ENCODE peak calls at places on chromosomes 2 and 18, in five cellular contexts. M, N, D, K and W are unnamed samples.

GRCh38 chr18:45090526-45091140 is 409.9 kb downstream of the SETBP1 start:
- DNase-seq in D (no peak), N (no peak), M (no peak), K (no peak), W (no peak)

GRCh38 chr2:240997856-240998705 is at the start of gene SNED1:
- DNase-seq in M (peak), D (peak), K (peak), N (peak), W (peak)

GRCh38 chr2:188032306-188032705 is 259.4 kb upstream of the GULP1 start:
- DNase-seq in K (no peak), M (no peak), N (no peak), D (no peak), W (no peak)

GRCh38 chr2:102033028-102033749 is 41.4 kb downstream of the IL1R2 start:
- DNase-seq in D (no peak), N (peak), M (peak), K (peak), W (no peak)

GRCh38 chr18:54532962-54533361 is 58.1 kb upstream of the DYNAP start:
- DNase-seq in M (no peak), D (no peak), K (no peak), N (no peak), W (no peak)

GRCh38 chr2:6828299-6828584 is 37.5 kb downstream of the CMPK2 start:
- DNase-seq in N (peak), D (peak), K (no peak), M (no peak), W (no peak)

GRCh38 chr2:149561309-149561926 is 26.2 kb downstream of the MMADHC start:
- DNase-seq in N (no peak), K (no peak), D (peak), M (peak), W (no peak)

GRCh38 chr2:134558208-134558890 is 160.5 kb downstream of the TMEM163 start:
- DNase-seq in M (no peak), N (no peak), K (no peak), D (no peak), W (no peak)

GRCh38 chr18:61643884-61644647 is 248.7 kb downstream of the RNF152 start:
- DNase-seq in M (no peak), K (no peak), D (no peak), N (no peak), W (no peak)

GRCh38 chr2:165432234-165432966 is 37.1 kb upstream of the CSRNP3 start:
- DNase-seq in N (no peak), D (no peak), K (no peak), M (no peak), W (no peak)

GRCh38 chr2:74740395-74741075 is 86.5 kb downstream of the SEMA4F start:
- DNase-seq in N (peak), M (peak), D (peak), K (peak), W (peak)

GRCh38 chr18:39199231-39199855 is 1633.7 kb upstream of the CELF4 start:
- DNase-seq in N (peak), M (no peak), D (no peak), K (no peak), W (no peak)

GRCh38 chr2:57965961-57966360 is 80.6 kb upstream of the VRK2 start:
- DNase-seq in K (no peak), N (no peak), M (no peak), D (no peak), W (no peak)

GRCh38 chr2:46878886-46879285 is 36.7 kb downstream of the MCFD2 start:
- DNase-seq in D (no peak), M (no peak), K (no peak), N (peak), W (peak)

GRCh38 chr2:128520340-128520739 is 201.7 kb upstream of the HS6ST1 start:
- DNase-seq in D (no peak), K (no peak), N (no peak), M (peak), W (no peak)

GRCh38 chr18:61203151-61203550 is 130.1 kb upstream of the CDH20 start:
- DNase-seq in M (no peak), D (no peak), K (no peak), N (peak), W (no peak)

GRCh38 chr2:68734688-68735525 is at the start of gene ARHGAP25:
- DNase-seq in N (no peak), D (peak), M (no peak), K (no peak), W (no peak)

GRCh38 chr2:137190411-137191190 is 425.3 kb downstream of the THSD7B start:
- DNase-seq in K (no peak), N (no peak), M (no peak), D (no peak), W (no peak)

GRCh38 chr2:38751847-38752410 is 768 bp upstream of the SRSF7 start:
- DNase-seq in D (no peak), N (peak), M (no peak), K (no peak), W (no peak)

GRCh38 chr18:59211629-59212028 is 8.3 kb upstream of the GRP start:
- DNase-seq in M (no peak), K (no peak), N (no peak), D (no peak), W (no peak)

DNA sequence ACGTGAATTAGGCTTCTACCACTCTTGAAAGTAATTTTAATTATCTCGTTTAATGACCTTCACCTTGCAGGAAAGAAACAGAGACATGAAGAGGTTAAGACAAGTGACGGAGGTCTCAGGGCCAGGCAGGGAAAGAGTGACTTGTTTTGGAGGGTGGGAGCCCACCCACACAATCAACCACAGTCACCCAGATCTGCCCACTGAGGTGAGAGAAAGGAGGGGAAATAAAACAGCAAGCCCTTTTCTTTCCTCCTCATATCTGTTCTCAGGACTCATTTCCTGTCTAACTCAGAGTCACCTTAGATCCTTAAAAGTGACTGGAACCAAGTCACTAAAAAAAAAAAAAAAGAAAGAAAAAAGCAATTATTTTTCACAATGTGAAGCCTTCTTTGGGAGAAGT is 26.8 kb downstream of the ATP8B1 start:
- DNase-seq in K (no peak), N (no peak), D (no peak), M (no peak), W (no peak)
- H3K27ac ChIP-seq in K (no peak), N (no peak), D (peak), M (peak), W (peak)

GRCh38 chr2:43778233-43778632 is 4.4 kb downstream of the DYNC2LI1 start:
- DNase-seq in N (no peak), D (no peak), M (no peak), K (no peak), W (no peak)

GRCh38 chr2:43776317-43776716 is 2.5 kb downstream of the DYNC2LI1 start:
- DNase-seq in M (no peak), N (no peak), D (no peak), K (no peak), W (no peak)

GRCh38 chr2:43774617-43775016 is 778 bp downstream of the DYNC2LI1 start:
- DNase-seq in M (peak), D (peak), N (no peak), K (no peak), W (no peak)

GRCh38 chr2:43777306-43777926 is 3.6 kb downstream of the DYNC2LI1 start:
- DNase-seq in D (no peak), K (no peak), N (no peak), M (no peak), W (no peak)

GRCh38 chr2:43773876-43774613 is at the start of gene DYNC2LI1:
- DNase-seq in N (peak), K (peak), D (peak), M (peak), W (peak)
- H3K27ac ChIP-seq in N (peak), K (peak), D (peak), M (peak), W (peak)

DNA sequence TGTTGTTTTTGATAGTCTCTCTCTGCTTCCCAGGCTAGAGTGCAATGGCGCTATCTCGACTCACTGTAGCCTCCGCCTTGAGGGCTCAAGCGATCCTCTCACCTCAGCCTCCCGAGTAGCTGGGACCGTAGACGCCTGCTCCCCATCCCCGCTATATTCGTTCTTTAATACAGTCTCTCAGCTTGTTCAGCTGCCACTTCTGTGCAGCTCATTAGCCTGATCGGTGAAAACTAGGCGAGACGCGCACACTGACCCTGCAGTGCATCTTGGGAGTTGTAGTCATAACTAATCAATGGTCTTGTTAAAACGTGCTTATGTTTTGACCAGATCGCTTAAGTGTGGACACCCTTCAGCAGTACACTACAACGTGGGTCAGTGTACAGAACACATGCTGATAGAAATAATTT is 1.2 kb upstream of the PPP4R3B start:
- DNase-seq in K (peak), D (peak), M (peak), N (peak), W (peak)
- H3K27ac ChIP-seq in K (peak), D (peak), M (peak), N (peak), W (peak)

GRCh38 chr2:3223080-3223923 is 154.3 kb downstream of the EIPR1 start:
- DNase-seq in N (peak), M (peak), K (no peak), D (no peak), W (no peak)

GRCh38 chr2:3224681-3225080 is 152.9 kb downstream of the EIPR1 start:
- DNase-seq in N (no peak), M (no peak), K (no peak), D (no peak), W (no peak)

GRCh38 chr2:3219536-3219935 is 158.1 kb downstream of the EIPR1 start:
- DNase-seq in M (no peak), K (no peak), D (no peak), N (no peak), W (no peak)

GRCh38 chr2:3217646-3218045 is 160.0 kb downstream of the EIPR1 start:
- DNase-seq in K (no peak), D (no peak), M (no peak), N (no peak), W (no peak)

GRCh38 chr2:3222636-3223035 is 155.0 kb downstream of the EIPR1 start:
- DNase-seq in D (peak), M (no peak), K (no peak), N (peak), W (no peak)
- H3K27ac ChIP-seq in D (peak), M (no peak), K (no peak), N (no peak), W (no peak)

DNA sequence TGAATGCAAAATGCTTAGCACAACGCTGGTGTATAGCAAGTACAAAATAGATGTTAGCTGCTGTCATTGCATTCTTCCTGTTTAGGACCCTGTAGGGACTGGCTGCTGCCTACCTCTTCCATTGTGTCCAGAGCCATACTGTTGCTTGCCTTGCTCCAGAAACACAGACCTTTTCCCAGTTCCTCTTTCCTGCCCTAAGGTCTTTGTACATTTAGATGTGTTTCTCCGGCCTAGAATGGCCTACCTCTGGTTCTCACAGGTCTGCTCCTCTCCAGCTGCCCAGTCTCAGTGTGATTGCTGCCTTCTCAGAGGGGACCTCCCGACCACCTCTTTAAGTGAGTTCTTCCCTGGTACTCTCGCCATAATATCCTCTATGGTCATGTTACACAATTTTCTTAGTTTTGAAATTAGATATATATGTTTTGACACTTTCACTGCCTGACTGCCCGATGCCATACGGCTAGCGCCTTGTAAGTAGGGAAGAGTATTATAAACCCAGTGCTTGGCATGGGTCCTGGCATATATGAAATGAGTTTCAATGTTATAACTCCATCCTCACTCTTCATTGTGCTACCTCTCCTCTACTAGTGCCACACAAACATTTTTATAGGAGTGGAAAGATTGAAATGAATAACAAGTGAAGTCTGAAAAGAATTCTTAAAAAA is 48.3 kb downstream of the RFTN2 start:
- DNase-seq in K (no peak), D (no peak), M (no peak), N (no peak), W (no peak)
- H3K27ac ChIP-seq in K (no peak), D (no peak), M (no peak), N (no peak), W (no peak)